ENCODE peak calls at places on chromosomes 1 and 21, in nine cellular contexts. C is M059J; Q is EH; E is ACHN; B is adrenal gland; L is NCI-H748 treated with DMSO at 0.1 percent for 48 hours; N is ELR; F is Jurkat, Clone E6-1; M is progenitor cell of endocrine pancreas. X is an unnamed sample.

GRCh38 chr21:41993744-41994143 is 16.4 kb downstream of the ZBTB21 start:
- DNase-seq in C (peak), Q (peak), E (no peak), B (no peak), L (no peak), N (peak), F (no peak), M (no peak), X (no peak)

GRCh38 chr1:88800382-88801051 is 90.8 kb downstream of the GTF2B start:
- DNase-seq in C (peak), Q (peak), E (peak), B (peak), L (no peak), N (peak), F (peak), M (no peak), X (peak)

GRCh38 chr1:159898527-159898926 is 1.4 kb downstream of the CFAP45 start:
- DNase-seq in C (no peak), Q (no peak), E (no peak), B (no peak), L (no peak), N (no peak), F (no peak), M (no peak), X (no peak)

GRCh38 chr1:31460027-31460426 is 47.0 kb downstream of the SERINC2 start:
- DNase-seq in C (peak), Q (peak), E (peak), B (no peak), L (no peak), N (peak), F (no peak), M (no peak), X (no peak)

GRCh38 chr21:34946385-34947121 is 102.5 kb downstream of the RUNX1 start:
- DNase-seq in C (no peak), Q (no peak), E (no peak), B (no peak), L (no peak), N (no peak), F (peak), M (no peak), X (no peak)

GRCh38 chr21:34728479-34728878 is 59.7 kb downstream of the CLIC6 start:
- DNase-seq in C (no peak), Q (no peak), E (no peak), B (no peak), L (peak), N (no peak), F (no peak), M (no peak), X (no peak)

GRCh38 chr1:97089223-97089622 is 367.6 kb downstream of the PTBP2 start:
- DNase-seq in C (no peak), Q (no peak), E (no peak), B (no peak), L (no peak), N (no peak), F (no peak), M (no peak), X (no peak)

GRCh38 chr1:176416777-176417176 is 46.2 kb upstream of the PAPPA2 start:
- DNase-seq in C (no peak), Q (no peak), E (no peak), B (no peak), L (no peak), N (no peak), F (no peak), M (no peak), X (no peak)

GRCh38 chr1:150233359-150234308 is 2.3 kb downstream of the ANP32E start:
- DNase-seq in C (no peak), Q (peak), E (peak), B (peak), L (peak), N (peak), F (no peak), M (peak), X (no peak)

GRCh38 chr1:27391511-27392095 is 819 bp upstream of the GPR3 start:
- DNase-seq in C (peak), Q (peak), E (peak), B (no peak), L (no peak), N (peak), F (no peak), M (no peak), X (no peak)

GRCh38 chr1:155947741-155948140 is 6.3 kb downstream of the RXFP4 start:
- DNase-seq in C (no peak), Q (no peak), E (no peak), B (no peak), L (no peak), N (no peak), F (no peak), M (no peak), X (no peak)

GRCh38 chr1:65431111-65431705 is 10.7 kb downstream of the LEPR start:
- DNase-seq in C (peak), Q (peak), E (peak), B (no peak), L (no peak), N (peak), F (peak), M (no peak), X (peak)

GRCh38 chr1:20727746-20728316 is 4.7 kb downstream of the SH2D5 start:
- DNase-seq in C (no peak), Q (no peak), E (no peak), B (no peak), L (no peak), N (no peak), F (no peak), M (no peak), X (no peak)

GRCh38 chr1:63317007-63317813 is 5.2 kb upstream of the FOXD3 start:
- DNase-seq in C (peak), Q (peak), E (peak), B (peak), L (peak), N (peak), F (peak), M (peak), X (peak)

GRCh38 chr1:111837398-111837797 is 81.7 kb downstream of the DDX20 start:
- DNase-seq in C (no peak), Q (no peak), E (no peak), B (no peak), L (no peak), N (no peak), F (no peak), M (no peak), X (no peak)

GRCh38 chr1:152047607-152047953 is 10.8 kb upstream of the S100A11 start:
- DNase-seq in C (peak), Q (no peak), E (peak), B (peak), L (no peak), N (peak), F (no peak), M (no peak), X (no peak)

GRCh38 chr1:107863342-107863741 is 101.6 kb downstream of the VAV3 start:
- DNase-seq in C (no peak), Q (no peak), E (no peak), B (no peak), L (no peak), N (no peak), F (no peak), M (no peak), X (no peak)

GRCh38 chr1:236394905-236395779 is 1.1 kb downstream of the EDARADD start:
- DNase-seq in C (peak), Q (peak), E (peak), B (no peak), L (no peak), N (peak), F (peak), M (peak), X (no peak)

GRCh38 chr1:32099426-32099825 is 8.4 kb upstream of the KPNA6 start:
- DNase-seq in C (no peak), Q (no peak), E (no peak), B (no peak), L (no peak), N (no peak), F (no peak), M (no peak), X (no peak)

GRCh38 chr1:204684551-204685235 is 845 bp downstream of the LRRN2 start:
- DNase-seq in C (peak), Q (no peak), E (no peak), B (no peak), L (no peak), N (no peak), F (no peak), M (peak), X (no peak)

GRCh38 chr1:30668026-30668425 is 55.4 kb downstream of the MATN1 start:
- DNase-seq in C (peak), Q (peak), E (no peak), B (no peak), L (no peak), N (peak), F (peak), M (no peak), X (no peak)

GRCh38 chr1:225603538-225604354 is 49.2 kb downstream of the ENAH start:
- DNase-seq in C (peak), Q (peak), E (peak), B (no peak), L (no peak), N (peak), F (no peak), M (no peak), X (peak)

GRCh38 chr1:177948336-177948972 is 21.4 kb downstream of the SEC16B start:
- DNase-seq in C (peak), Q (peak), E (peak), B (peak), L (peak), N (peak), F (peak), M (peak), X (peak)

GRCh38 chr1:174206148-174206826 is 47.0 kb downstream of the RABGAP1L start:
- DNase-seq in C (peak), Q (no peak), E (no peak), B (no peak), L (no peak), N (no peak), F (no peak), M (no peak), X (no peak)

GRCh38 chr1:217275617-217276398 is 355.1 kb downstream of the GPATCH2 start:
- DNase-seq in C (peak), Q (peak), E (peak), B (no peak), L (no peak), N (peak), F (no peak), M (no peak), X (peak)